ENCODE peak calls at places on chromosomes 2 and 18, in nine cellular contexts. U, H, K, Y, W, M, C, T and B are unnamed samples.

GRCh38 chr2:206783718-206784117 is 18.3 kb downstream of the FASTKD2 start:
- DNase-seq in U (no peak), H (no peak), K (no peak), Y (no peak), W (no peak), M (peak; percentile 15), C (no peak), T (no peak), B (no peak)

GRCh38 chr18:37742436-37742835 is 176.8 kb upstream of the CELF4 start:
- DNase-seq in U (no peak), H (no peak), K (no peak), Y (peak; percentile 33), W (no peak), M (no peak), C (no peak), T (no peak), B (no peak)

GRCh38 chr2:14700753-14701152 is 68.2 kb downstream of the LRATD1 start:
- DNase-seq in U (peak; percentile 67), H (no peak), K (no peak), Y (no peak), W (no peak), M (no peak), C (no peak), T (no peak), B (no peak)

GRCh38 chr2:136101042-136101441 is 16.9 kb downstream of the CXCR4 start:
- DNase-seq in U (no peak), H (no peak), K (no peak), Y (no peak), W (no peak), M (no peak), C (no peak), T (no peak), B (no peak)

GRCh38 chr2:176502619-176503018 is 233.4 kb downstream of the MTX2 start:
- DNase-seq in U (no peak), H (no peak), K (no peak), Y (no peak), W (no peak), M (no peak), C (no peak), T (no peak), B (no peak)

GRCh38 chr2:95240091-95240490 is 32.8 kb downstream of the ZNF892 start:
- DNase-seq in U (no peak), H (no peak), K (no peak), Y (no peak), W (no peak), M (no peak), C (no peak), T (no peak), B (no peak)

GRCh38 chr2:190359896-190360376 is 16.5 kb downstream of the INPP1 start:
- DNase-seq in U (peak; percentile 76), H (peak; percentile 53), K (no peak), Y (no peak), W (peak; percentile 78), M (peak; percentile 81), C (peak; percentile 8), T (no peak), B (no peak)

GRCh38 chr2:156697906-156698305 is 261.7 kb downstream of the GPD2 start:
- DNase-seq in U (no peak), H (no peak), K (no peak), Y (no peak), W (no peak), M (no peak), C (no peak), T (no peak), B (no peak)

GRCh38 chr2:70992945-70993688 is 1.6 kb downstream of the TEX261 start:
- DNase-seq in U (no peak), H (no peak), K (no peak), Y (no peak), W (no peak), M (no peak), C (no peak), T (no peak), B (no peak)

GRCh38 chr18:50659091-50660003 is 99.5 kb downstream of the MAPK4 start:
- DNase-seq in U (peak; percentile 5), H (no peak), K (no peak), Y (no peak), W (no peak), M (peak; percentile 90), C (no peak), T (no peak), B (no peak)

GRCh38 chr18:29711931-29712330 is 1330.6 kb downstream of the DSC3 start:
- DNase-seq in U (no peak), H (no peak), K (no peak), Y (no peak), W (no peak), M (no peak), C (no peak), T (no peak), B (no peak)

GRCh38 chr2:20514596-20515269 is 67.9 kb downstream of the RHOB start:
- DNase-seq in U (peak; percentile 98), H (no peak), K (no peak), Y (no peak), W (peak; percentile 90), M (peak; percentile 98), C (no peak), T (no peak), B (no peak)

GRCh38 chr2:145006957-145007672 is 487.2 kb upstream of the ZEB2 start:
- DNase-seq in U (peak; percentile 98), H (no peak), K (no peak), Y (no peak), W (no peak), M (peak; percentile 91), C (no peak), T (peak; percentile 34), B (no peak)
- H3K4me3 ChIP-seq in U (peak overlapping the region; percentile 19), H (no peak overlapping the region), K (no peak overlapping the region), Y (no peak overlapping the region), W (no peak overlapping the region), M (no peak overlapping the region), C (no peak overlapping the region), T (no peak overlapping the region), B (no peak overlapping the region)

GRCh38 chr2:234363647-234364294 is 133.1 kb downstream of the ARL4C start:
- DNase-seq in U (no peak), H (no peak), K (no peak), Y (no peak), W (no peak), M (no peak), C (no peak), T (no peak), B (peak; percentile 45)

GRCh38 chr2:234366891-234367290 is 130.0 kb downstream of the ARL4C start:
- DNase-seq in U (peak; percentile 34), H (no peak), K (no peak), Y (no peak), W (no peak), M (peak; percentile 44), C (no peak), T (no peak), B (no peak)

GRCh38 chr2:234363011-234363487 is 133.8 kb downstream of the ARL4C start:
- DNase-seq in U (no peak), H (no peak), K (no peak), Y (peak; percentile 67), W (no peak), M (peak; percentile 3), C (no peak), T (peak; percentile 43), B (peak; percentile 77)

GRCh38 chr2:234368861-234369261 is 128.0 kb downstream of the ARL4C start:
- DNase-seq in U (peak; percentile 28), H (no peak), K (peak; percentile 18), Y (no peak), W (no peak), M (no peak), C (peak; percentile 26), T (peak; percentile 41), B (no peak)

DNA sequence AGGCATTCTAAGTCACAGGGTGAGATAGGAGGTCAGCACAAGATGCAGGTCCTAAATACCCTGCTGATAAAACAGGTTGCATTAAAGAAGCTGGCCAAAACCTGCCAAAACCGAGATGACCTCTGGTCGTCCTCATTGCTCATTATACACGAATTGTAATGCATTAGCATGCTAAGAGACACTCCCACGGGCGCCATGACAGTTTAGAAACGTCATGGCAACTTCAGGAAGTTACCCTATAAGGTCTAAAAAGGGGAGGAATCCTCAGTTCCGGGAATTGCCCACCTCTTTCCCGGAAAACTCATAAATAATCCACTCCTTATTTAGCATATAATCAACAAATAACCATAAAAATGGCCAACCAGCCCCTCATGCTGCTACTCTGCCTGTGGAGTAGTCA is 132.2 kb downstream of the ARL4C start:
- DNase-seq in U (no peak), H (no peak), K (no peak), Y (no peak), W (no peak), M (peak; percentile 20), C (no peak), T (no peak), B (peak; percentile 44)
- H3K4me1 ChIP-seq in U (peaks cover 5% of the 10 kb centered on the region), H (peaks cover 6% of the 10 kb centered on the region), K (peaks cover 26% of the 10 kb centered on the region), Y (peaks cover 15% of the 10 kb centered on the region), W (no peaks in the 10 kb centered on the region), M (peaks cover 10% of the 10 kb centered on the region), C (peaks cover 38% of the 10 kb centered on the region), T (peaks cover 2% of the 10 kb centered on the region), B (peaks cover 33% of the 10 kb centered on the region)

GRCh38 chr2:174635015-174635593 is 37.5 kb upstream of the WIPF1 start:
- DNase-seq in U (no peak), H (no peak), K (no peak), Y (no peak), W (no peak), M (no peak), C (no peak), T (no peak), B (no peak)

GRCh38 chr2:174633621-174633927 is 36.0 kb upstream of the WIPF1 start:
- DNase-seq in U (no peak), H (no peak), K (no peak), Y (no peak), W (no peak), M (peak; percentile 41), C (no peak), T (no peak), B (no peak)

GRCh38 chr2:174634130-174635014 is 36.8 kb upstream of the WIPF1 start:
- DNase-seq in U (peak; percentile 12), H (no peak), K (peak; percentile 25), Y (no peak), W (no peak), M (no peak), C (peak; percentile 34), T (no peak), B (no peak)

GRCh38 chr2:174631009-174631981 is 33.7 kb upstream of the WIPF1 start:
- DNase-seq in U (peak; percentile 90), H (no peak), K (no peak), Y (no peak), W (no peak), M (peak; percentile 80), C (no peak), T (no peak), B (no peak)

GRCh38 chr2:174632847-174633620 is 35.4 kb upstream of the WIPF1 start:
- DNase-seq in U (no peak), H (no peak), K (no peak), Y (no peak), W (no peak), M (peak; percentile 43), C (no peak), T (no peak), B (no peak)
- H3K4me3 ChIP-seq in U (no peak overlapping the region), H (peak overlapping the region; percentile 27), K (peak overlapping the region; percentile 95), Y (no peak overlapping the region), W (peak overlapping the region; percentile 45), M (no peak overlapping the region), C (peak overlapping the region; percentile 78), T (no peak overlapping the region), B (no peak overlapping the region)

DNA sequence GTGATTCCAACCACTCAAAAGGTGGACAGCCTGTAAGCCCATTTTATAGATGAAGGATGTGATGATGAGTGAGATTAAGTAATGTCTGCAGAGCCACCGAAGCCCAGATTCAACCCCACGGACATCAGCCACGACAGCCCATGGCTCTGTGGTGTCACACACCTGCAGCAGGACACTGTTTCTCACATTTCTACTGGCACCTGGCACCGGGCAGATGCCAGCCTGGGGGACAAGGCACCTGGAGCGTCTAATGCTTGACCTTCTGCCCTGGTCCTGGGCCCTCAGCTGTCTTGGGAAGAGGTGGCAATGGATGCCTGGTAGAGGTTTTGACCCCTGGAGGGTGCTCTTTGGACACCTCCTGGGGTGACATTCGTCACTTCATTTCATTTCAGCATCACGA is 176.3 kb downstream of the ANAPC1 start:
- DNase-seq in U (no peak), H (no peak), K (no peak), Y (no peak), W (no peak), M (no peak), C (no peak), T (no peak), B (no peak)
- H3K4me1 ChIP-seq in U (peaks cover 15% of the 10 kb centered on the region), H (no peaks in the 10 kb centered on the region), K (peaks cover 18% of the 10 kb centered on the region), Y (peaks cover 33% of the 10 kb centered on the region), W (peaks cover 11% of the 10 kb centered on the region), M (no peaks in the 10 kb centered on the region), C (no peaks in the 10 kb centered on the region), T (peaks cover 4% of the 10 kb centered on the region), B (no peaks in the 10 kb centered on the region)